ENCODE peak calls at places on chromosomes 16 and 17, in five cellular contexts. One of them, this sample, is unnamed.

GRCh38 chr16:53085539-53086450 is 31.0 kb downstream of the CHD9 start:
- DNase-seq in RPMI7951: peak; percentile 49
- DNase-seq in T-helper 1 cell: no peak
- DNase-seq in BJ: no peak
- DNase-seq in NCI-H446: peak; percentile 79
- DNase-seq in this sample: peak; percentile 37

GRCh38 chr17:30780343-30780742 is 44.1 kb downstream of the CRLF3 start:
- DNase-seq in NCI-H446: no peak
- DNase-seq in T-helper 1 cell: no peak
- DNase-seq in RPMI7951: no peak
- DNase-seq in BJ: no peak
- DNase-seq in this sample: no peak

GRCh38 chr16:20271893-20272292 is 55.4 kb downstream of the GP2 start:
- DNase-seq in RPMI7951: no peak
- DNase-seq in NCI-H446: no peak
- DNase-seq in BJ: no peak
- DNase-seq in T-helper 1 cell: no peak
- DNase-seq in this sample: no peak

GRCh38 chr16:72837846-72838661 is 209.9 kb downstream of the ZFHX3 start:
- DNase-seq in BJ: no peak
- DNase-seq in NCI-H446: no peak
- DNase-seq in T-helper 1 cell: no peak
- DNase-seq in RPMI7951: no peak
- DNase-seq in this sample: no peak

GRCh38 chr17:58083491-58084316 is 485 bp downstream of the DYNLL2 start:
- DNase-seq in RPMI7951: peak; percentile 69
- DNase-seq in NCI-H446: peak; percentile 41
- DNase-seq in BJ: no peak
- DNase-seq in T-helper 1 cell: peak; percentile 71
- DNase-seq in this sample: peak; percentile 32

GRCh38 chr17:83071966-83072562 is 7.3 kb upstream of the METRNL start:
- DNase-seq in NCI-H446: no peak
- DNase-seq in BJ: no peak
- DNase-seq in RPMI7951: no peak
- DNase-seq in T-helper 1 cell: no peak
- DNase-seq in this sample: no peak

GRCh38 chr16:49335828-49336227 is 37.8 kb upstream of the C16orf78 start:
- DNase-seq in T-helper 1 cell: no peak
- DNase-seq in RPMI7951: no peak
- DNase-seq in BJ: no peak
- DNase-seq in NCI-H446: no peak
- DNase-seq in this sample: no peak

GRCh38 chr17:55702150-55702549 is 20.5 kb downstream of the TMEM100 start:
- DNase-seq in RPMI7951: no peak
- DNase-seq in NCI-H446: no peak
- DNase-seq in T-helper 1 cell: no peak
- DNase-seq in BJ: no peak
- DNase-seq in this sample: no peak

GRCh38 chr17:54172654-54173316 is 350.1 kb downstream of the KIF2B start:
- DNase-seq in NCI-H446: peak; percentile 30
- DNase-seq in BJ: no peak
- DNase-seq in RPMI7951: peak; percentile 2
- DNase-seq in T-helper 1 cell: no peak
- DNase-seq in this sample: no peak

GRCh38 chr17:36136439-36136838 is 32.8 kb downstream of the CCL4 start:
- DNase-seq in NCI-H446: no peak
- DNase-seq in T-helper 1 cell: no peak
- DNase-seq in RPMI7951: no peak
- DNase-seq in BJ: no peak
- DNase-seq in this sample: no peak

GRCh38 chr17:45425125-45425983 is 7.3 kb downstream of the ARHGAP27 start:
- DNase-seq in T-helper 1 cell: no peak
- DNase-seq in BJ: no peak
- DNase-seq in RPMI7951: peak; percentile 74
- DNase-seq in NCI-H446: peak; percentile 31
- DNase-seq in this sample: peak; percentile 60

GRCh38 chr16:11639925-11640899 is 28.0 kb upstream of the SNN start:
- DNase-seq in BJ: peak; percentile 99
- DNase-seq in T-helper 1 cell: no peak
- DNase-seq in RPMI7951: peak; percentile 97
- DNase-seq in NCI-H446: peak; percentile 88
- DNase-seq in this sample: peak; percentile 39

GRCh38 chr16:53945996-53946395 is 242.0 kb downstream of the FTO start:
- DNase-seq in T-helper 1 cell: no peak
- DNase-seq in BJ: no peak
- DNase-seq in RPMI7951: peak; percentile 51
- DNase-seq in NCI-H446: peak; percentile 9
- DNase-seq in this sample: no peak

GRCh38 chr16:51121850-51122249 is 29.2 kb downstream of the SALL1 start:
- DNase-seq in BJ: no peak
- DNase-seq in RPMI7951: no peak
- DNase-seq in T-helper 1 cell: no peak
- DNase-seq in NCI-H446: no peak
- DNase-seq in this sample: no peak

GRCh38 chr16:3180445-3180878 is 7.5 kb upstream of the OR1F1 start:
- DNase-seq in RPMI7951: no peak
- DNase-seq in T-helper 1 cell: no peak
- DNase-seq in NCI-H446: peak; percentile 68
- DNase-seq in BJ: no peak
- DNase-seq in this sample: no peak

GRCh38 chr17:73644145-73645049 is at the start of gene SDK2:
- DNase-seq in T-helper 1 cell: no peak
- DNase-seq in BJ: no peak
- DNase-seq in RPMI7951: no peak
- DNase-seq in NCI-H446: no peak
- DNase-seq in this sample: peak; percentile 68

GRCh38 chr17:37710344-37710886 is 34.4 kb downstream of the HNF1B start:
- DNase-seq in T-helper 1 cell: no peak
- DNase-seq in NCI-H446: peak; percentile 3
- DNase-seq in BJ: no peak
- DNase-seq in RPMI7951: peak; percentile 59
- DNase-seq in this sample: peak; percentile 84

GRCh38 chr16:53692146-53692545 is 11.5 kb downstream of the RPGRIP1L start:
- DNase-seq in T-helper 1 cell: no peak
- DNase-seq in RPMI7951: no peak
- DNase-seq in NCI-H446: no peak
- DNase-seq in BJ: no peak
- DNase-seq in this sample: no peak

GRCh38 chr17:8957721-8958120 is 7.8 kb downstream of the PIK3R5 start:
- DNase-seq in T-helper 1 cell: no peak
- DNase-seq in BJ: no peak
- DNase-seq in RPMI7951: no peak
- DNase-seq in NCI-H446: no peak
- DNase-seq in this sample: no peak

GRCh38 chr17:4555863-4556646 is 871 bp upstream of the MYBBP1A start:
- DNase-seq in NCI-H446: no peak
- DNase-seq in RPMI7951: no peak
- DNase-seq in T-helper 1 cell: no peak
- DNase-seq in BJ: no peak
- DNase-seq in this sample: no peak

GRCh38 chr16:1244881-1245280 is 4.4 kb downstream of the TPSAB1 start:
- DNase-seq in NCI-H446: no peak
- DNase-seq in RPMI7951: peak; percentile 87
- DNase-seq in T-helper 1 cell: no peak
- DNase-seq in BJ: no peak
- DNase-seq in this sample: no peak

GRCh38 chr16:25109643-25110042 is 1.9 kb upstream of the LCMT1 start:
- DNase-seq in BJ: peak; percentile 71
- DNase-seq in T-helper 1 cell: no peak
- DNase-seq in NCI-H446: peak; percentile 24
- DNase-seq in RPMI7951: peak; percentile 93
- DNase-seq in this sample: no peak

GRCh38 chr17:48998557-48999440 is 1.6 kb downstream of the IGF2BP1 start:
- DNase-seq in NCI-H446: no peak
- DNase-seq in RPMI7951: no peak
- DNase-seq in T-helper 1 cell: no peak
- DNase-seq in BJ: no peak
- DNase-seq in this sample: no peak

GRCh38 chr17:74045608-74046007 is 157.9 kb upstream of the RPL38 start:
- DNase-seq in NCI-H446: peak; percentile 36
- DNase-seq in T-helper 1 cell: no peak
- DNase-seq in BJ: no peak
- DNase-seq in RPMI7951: peak; percentile 43
- DNase-seq in this sample: peak; percentile 46

GRCh38 chr17:58403312-58403711 is 14.0 kb downstream of the RNF43 start:
- DNase-seq in NCI-H446: no peak
- DNase-seq in RPMI7951: peak; percentile 31
- DNase-seq in T-helper 1 cell: no peak
- DNase-seq in BJ: no peak
- DNase-seq in this sample: no peak

GRCh38 chr17:34251186-34251585 is 3.9 kb upstream of the CCL2 start:
- DNase-seq in NCI-H446: no peak
- DNase-seq in BJ: no peak
- DNase-seq in T-helper 1 cell: no peak
- DNase-seq in RPMI7951: no peak
- DNase-seq in this sample: no peak

GRCh38 chr16:71917900-71918299 is 22.6 kb downstream of the IST1 start:
- DNase-seq in BJ: no peak
- DNase-seq in T-helper 1 cell: no peak
- DNase-seq in RPMI7951: peak; percentile 22
- DNase-seq in NCI-H446: peak; percentile 39
- DNase-seq in this sample: no peak

GRCh38 chr16:2819179-2819938 is 2.3 kb downstream of the PRSS21 start:
- DNase-seq in T-helper 1 cell: no peak
- DNase-seq in NCI-H446: no peak
- DNase-seq in RPMI7951: no peak
- DNase-seq in BJ: no peak
- DNase-seq in this sample: no peak

GRCh38 chr17:44900894-44901293 is 1.6 kb upstream of the EFTUD2 start:
- DNase-seq in BJ: no peak
- DNase-seq in RPMI7951: peak; percentile 90
- DNase-seq in T-helper 1 cell: no peak
- DNase-seq in NCI-H446: peak; percentile 97
- DNase-seq in this sample: no peak

GRCh38 chr16:87602005-87602790 is at the start of gene JPH3:
- DNase-seq in T-helper 1 cell: no peak
- DNase-seq in BJ: no peak
- DNase-seq in NCI-H446: no peak
- DNase-seq in RPMI7951: no peak
- DNase-seq in this sample: peak; percentile 45

GRCh38 chr17:63358111-63358839 is 87.8 kb downstream of the CYB561 start:
- DNase-seq in T-helper 1 cell: no peak
- DNase-seq in BJ: peak; percentile 75
- DNase-seq in RPMI7951: peak; percentile 61
- DNase-seq in NCI-H446: no peak
- DNase-seq in this sample: no peak

GRCh38 chr16:397736-398332 is 835 bp downstream of the NME4 start:
- DNase-seq in T-helper 1 cell: peak; percentile 30
- DNase-seq in NCI-H446: peak; percentile 59
- DNase-seq in BJ: no peak
- DNase-seq in RPMI7951: peak; percentile 58
- DNase-seq in this sample: no peak

GRCh38 chr16:56389554-56389953 is 35.8 kb downstream of the AMFR start:
- DNase-seq in BJ: peak; percentile 87
- DNase-seq in RPMI7951: peak; percentile 85
- DNase-seq in T-helper 1 cell: no peak
- DNase-seq in NCI-H446: no peak
- DNase-seq in this sample: no peak

GRCh38 chr17:42843358-42843934 is 934 bp upstream of the AOC2 start:
- DNase-seq in T-helper 1 cell: no peak
- DNase-seq in RPMI7951: peak; percentile 53
- DNase-seq in NCI-H446: peak; percentile 11
- DNase-seq in BJ: no peak
- DNase-seq in this sample: peak; percentile 46

GRCh38 chr16:50153648-50154368 is 702 bp downstream of the TENT4B start:
- DNase-seq in NCI-H446: no peak
- DNase-seq in T-helper 1 cell: no peak
- DNase-seq in BJ: no peak
- DNase-seq in RPMI7951: peak; percentile 32
- DNase-seq in this sample: no peak

GRCh38 chr17:29240477-29240876 is 6.2 kb upstream of the CRYBA1 start:
- DNase-seq in NCI-H446: no peak
- DNase-seq in BJ: no peak
- DNase-seq in T-helper 1 cell: no peak
- DNase-seq in RPMI7951: peak; percentile 11
- DNase-seq in this sample: no peak